ENCODE peak calls at places on chromosome X, in four cellular contexts. J is NCI-H2227 treated with DMSO at 0.1 percent for 48 hours, G is NCI-H1092, H is posterior cingulate gyrus. A is an unnamed sample.

GRCh38 chrX:14533867-14534266 is 4.5 kb downstream of the GLRA2 start:
- DNase-seq in J (no peak), G (no peak), H (no peak), A (no peak)

GRCh38 chrX:3815896-3816664 is 102.6 kb upstream of the PRKX start:
- DNase-seq in J (peak; percentile 20), G (peak; percentile 43), H (peak; percentile 88), A (no peak)

GRCh38 chrX:2898861-2899512 is 30.2 kb downstream of the ARSD start:
- DNase-seq in J (no peak), G (no peak), H (no peak), A (no peak)

GRCh38 chrX:148665001-148665400 is 164.6 kb downstream of the AFF2 start:
- DNase-seq in J (no peak), G (no peak), H (no peak), A (no peak)

GRCh38 chrX:24241822-24242648 is 71.8 kb downstream of the SUPT20HL2 start:
- DNase-seq in J (peak; percentile 14), G (no peak), H (no peak), A (peak; percentile 6)

GRCh38 chrX:9312922-9313867 is 151.7 kb upstream of the TBL1X start:
- DNase-seq in J (no peak), G (no peak), H (peak; percentile 77), A (no peak)

GRCh38 chrX:47634871-47635575 is 5.3 kb upstream of the CFP start:
- DNase-seq in J (no peak), G (no peak), H (no peak), A (no peak)

GRCh38 chrX:23901805-23902204 is 5.9 kb downstream of the APOO start:
- DNase-seq in J (peak; percentile 53), G (no peak), H (no peak), A (peak; percentile 41)

GRCh38 chrX:8090482-8090881 is 80.6 kb downstream of the VCX2 start:
- DNase-seq in J (no peak), G (no peak), H (no peak), A (no peak)

GRCh38 chrX:26871967-26872366 is 591.2 kb downstream of the PPP4R3C start:
- DNase-seq in J (no peak), G (no peak), H (no peak), A (no peak)

GRCh38 chrX:47361538-47362511 is 8.6 kb upstream of the ZNF157 start:
- DNase-seq in J (peak; percentile 99), G (peak; percentile 96), H (peak; percentile 96), A (peak; percentile 83)

GRCh38 chrX:140164383-140164782 is 199.1 kb upstream of the CXorf66 start:
- DNase-seq in J (no peak), G (no peak), H (no peak), A (peak; percentile 14)

GRCh38 chrX:38154818-38155217 is 65.9 kb downstream of the SRPX start:
- DNase-seq in J (no peak), G (no peak), H (no peak), A (no peak)

GRCh38 chrX:31837445-31837844 is 765.6 kb upstream of the FTHL17 start:
- DNase-seq in J (no peak), G (no peak), H (no peak), A (no peak)

GRCh38 chrX:1119275-1119674 is 93.2 kb downstream of the CRLF2 start:
- DNase-seq in J (no peak), G (no peak), H (no peak), A (no peak)

GRCh38 chrX:14528629-14529287 is 578 bp upstream of the GLRA2 start:
- DNase-seq in J (peak; percentile 81), G (peak; percentile 76), H (peak; percentile 77), A (peak; percentile 19)

GRCh38 chrX:154517101-154517781 is 1.2 kb upstream of the FAM3A start:
- DNase-seq in J (no peak), G (no peak), H (peak; percentile 80), A (no peak)

GRCh38 chrX:63439580-63439979 is 88.4 kb upstream of the SPIN4 start:
- DNase-seq in J (no peak), G (no peak), H (no peak), A (no peak)

GRCh38 chrX:120271218-120271617 is 20.6 kb downstream of the ZBTB33 start:
- DNase-seq in J (no peak), G (no peak), H (no peak), A (no peak)

GRCh38 chrX:103417933-103418332 is 41.6 kb downstream of the BEX3 start:
- DNase-seq in J (no peak), G (no peak), H (no peak), A (no peak)

GRCh38 chrX:131675596-131676194 is 131.8 kb downstream of the OR13H1 start:
- DNase-seq in J (peak; percentile 30), G (peak; percentile 14), H (no peak), A (no peak)

GRCh38 chrX:134406230-134406794 is 53.7 kb upstream of the HPRT1 start:
- DNase-seq in J (no peak), G (no peak), H (no peak), A (no peak)

GRCh38 chrX:136446208-136446607 is 41.5 kb upstream of the BRS3 start:
- DNase-seq in J (no peak), G (no peak), H (no peak), A (no peak)

GRCh38 chrX:153816821-153817220 is 13.5 kb downstream of the PDZD4 start:
- DNase-seq in J (no peak), G (no peak), H (peak; percentile 55), A (no peak)

GRCh38 chrX:154592505-154592904 is 7.6 kb downstream of the CTAG1A start:
- DNase-seq in J (no peak), G (no peak), H (no peak), A (no peak)

GRCh38 chrX:17377795-17378194 is 2.8 kb downstream of the NHS start:
- DNase-seq in J (no peak), G (no peak), H (no peak), A (no peak)

GRCh38 chrX:149060921-149061320 is 444.2 kb downstream of the IDS start:
- DNase-seq in J (no peak), G (no peak), H (no peak), A (no peak)

GRCh38 chrX:136065044-136065671 is 79.9 kb downstream of the SLC9A6 start:
- DNase-seq in J (no peak), G (no peak), H (no peak), A (no peak)

GRCh38 chrX:84737471-84737871 is 235.2 kb upstream of the HDX start:
- DNase-seq in J (no peak), G (no peak), H (no peak), A (no peak)

GRCh38 chrX:12975999-12976558 is 1.2 kb downstream of the TMSB4X start:
- DNase-seq in J (peak; percentile 67), G (peak; percentile 32), H (no peak), A (peak; percentile 8)

GRCh38 chrX:13327666-13328065 is 7.8 kb upstream of the ATXN3L start:
- DNase-seq in J (no peak), G (no peak), H (no peak), A (no peak)

GRCh38 chrX:48802089-48802812 is 384 bp downstream of the HDAC6 start:
- DNase-seq in J (peak; percentile 93), G (peak; percentile 84), H (no peak), A (peak; percentile 53)

GRCh38 chrX:9873952-9874351 is 87.7 kb downstream of the SHROOM2 start:
- DNase-seq in J (no peak), G (peak; percentile 7), H (no peak), A (no peak)

GRCh38 chrX:111083101-111083500 is 12.9 kb upstream of the PAK3 start:
- DNase-seq in J (no peak), G (no peak), H (no peak), A (no peak)

GRCh38 chrX:149512225-149512885 is 7.2 kb upstream of the IDS start:
- DNase-seq in J (peak; percentile 5), G (peak; percentile 27), H (peak; percentile 82), A (peak; percentile 15)

GRCh38 chrX:39253551-39253950 is 452.3 kb downstream of the MID1IP1 start:
- DNase-seq in J (no peak), G (no peak), H (no peak), A (no peak)

GRCh38 chrX:72027024-72027913 is 104.4 kb downstream of the RTL5 start:
- DNase-seq in J (no peak), G (no peak), H (no peak), A (no peak)

GRCh38 chrX:29652484-29652883 is 562.9 kb upstream of the MAGEB2 start:
- DNase-seq in J (no peak), G (no peak), H (no peak), A (no peak)